ENCODE peak calls at places on chromosomes 7 and 10, in six cellular contexts. H is suprapubic skin, E is lower lobe of right lung, S is uterus, L is esophagus muscularis mucosa, K is heart right ventricle. I is an unnamed sample. For H3K36me3, the result is how much of the 10 kb centered on the place peaks cover.

GRCh38 chr7:70177166-70177565 is 578.9 kb downstream of the AUTS2 start:
- DNase-seq in H (no peak), E (no peak), S (no peak), L (no peak), K (no peak), I (no peak)

GRCh38 chr10:15370741-15371701 is at the start of gene FAM171A1:
- DNase-seq in H (no peak), E (peak), S (peak), L (no peak), K (peak), I (peak)

GRCh38 chr7:45920543-45921380 is at the start of gene IGFBP3:
- DNase-seq in H (no peak), E (peak), S (peak), L (peak), K (peak), I (peak)

GRCh38 chr7:149753370-149754233 is 19.8 kb downstream of the ZNF467 start:
- DNase-seq in H (no peak), E (peak), S (no peak), L (no peak), K (peak), I (no peak)

GRCh38 chr10:69879628-69880257 is 78.0 kb downstream of the COL13A1 start:
- DNase-seq in H (no peak), E (no peak), S (no peak), L (no peak), K (no peak), I (no peak)

GRCh38 chr10:43134126-43134905 is 3.9 kb upstream of the CSGALNACT2 start:
- DNase-seq in H (no peak), E (no peak), S (no peak), L (peak), K (no peak), I (no peak)

GRCh38 chr7:97842772-97843345 is 29.3 kb downstream of the ASNS start:
- DNase-seq in H (no peak), E (no peak), S (no peak), L (no peak), K (no peak), I (no peak)

GRCh38 chr10:7605565-7606295 is 61.0 kb downstream of the ITIH5 start:
- DNase-seq in H (no peak), E (no peak), S (no peak), L (no peak), K (no peak), I (peak)

GRCh38 chr7:137423321-137423720 is 79.8 kb upstream of the PTN start:
- DNase-seq in H (no peak), E (no peak), S (no peak), L (no peak), K (no peak), I (no peak)

GRCh38 chr7:51376420-51377092 is 59.9 kb upstream of the COBL start:
- DNase-seq in H (no peak), E (no peak), S (no peak), L (no peak), K (no peak), I (no peak)

GRCh38 chr10:13955426-13955825 is 368.7 kb downstream of the PRPF18 start:
- DNase-seq in H (no peak), E (no peak), S (no peak), L (no peak), K (no peak), I (no peak)

GRCh38 chr7:151088856-151089699 is 2.8 kb downstream of the AGAP3 start:
- DNase-seq in H (peak), E (peak), S (peak), L (no peak), K (peak), I (peak)

GRCh38 chr7:135194494-135195095 is 16.7 kb downstream of the WDR91 start:
- DNase-seq in H (no peak), E (no peak), S (no peak), L (no peak), K (no peak), I (peak)

GRCh38 chr7:135189961-135190360 is 19.5 kb upstream of the CYREN start:
- DNase-seq in H (no peak), E (no peak), S (no peak), L (no peak), K (no peak), I (no peak)

GRCh38 chr7:135193615-135194081 is 17.7 kb downstream of the WDR91 start:
- DNase-seq in H (no peak), E (no peak), S (no peak), L (no peak), K (no peak), I (peak)

GRCh38 chr7:135190703-135191102 is 20.2 kb upstream of the CYREN start:
- DNase-seq in H (no peak), E (no peak), S (no peak), L (no peak), K (no peak), I (no peak)

DNA sequence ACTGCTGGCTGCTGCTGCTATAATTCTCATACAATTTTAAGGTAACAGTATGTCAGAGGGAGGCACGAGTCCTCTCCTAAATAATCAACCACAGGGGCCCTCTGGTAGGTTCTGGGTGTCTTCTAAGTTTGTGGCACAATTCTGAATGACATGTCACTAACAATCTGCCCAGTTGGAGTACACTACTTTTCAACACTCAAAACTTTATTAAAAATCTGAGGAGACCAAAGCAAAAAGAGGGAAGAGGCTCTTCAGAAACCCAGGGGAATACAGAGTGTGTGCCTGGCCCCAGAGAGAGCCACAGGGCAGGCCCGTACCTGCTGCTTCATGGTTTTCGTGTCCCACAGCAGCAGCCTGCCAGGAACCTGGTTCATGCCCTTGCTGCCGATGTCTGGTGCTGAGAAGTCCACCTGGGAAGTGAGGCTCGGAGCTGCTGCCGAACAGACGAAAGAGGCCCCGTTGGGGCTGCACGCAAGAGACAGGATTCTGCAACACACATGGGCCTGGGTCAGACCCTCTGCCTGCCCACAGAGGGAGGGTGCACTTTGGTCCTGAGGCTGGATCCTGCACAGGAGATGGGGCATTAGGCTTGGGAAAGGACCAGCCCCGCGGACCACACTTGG is 18.3 kb downstream of the WDR91 start:
- DNase-seq in H (no peak), E (no peak), S (no peak), L (no peak), K (no peak), I (no peak)
- H3K36me3 ChIP-seq in H (half or more), E (half or more), S (under half), L (half or more), K (under half), I (half or more)

GRCh38 chr7:94440460-94441039 is 45.9 kb downstream of the COL1A2 start:
- DNase-seq in H (no peak), E (no peak), S (no peak), L (no peak), K (no peak), I (no peak)
- H3K27ac ChIP-seq in H (no peak), E (no peak), S (no peak), L (no peak), K (no peak), I (peak)

DNA sequence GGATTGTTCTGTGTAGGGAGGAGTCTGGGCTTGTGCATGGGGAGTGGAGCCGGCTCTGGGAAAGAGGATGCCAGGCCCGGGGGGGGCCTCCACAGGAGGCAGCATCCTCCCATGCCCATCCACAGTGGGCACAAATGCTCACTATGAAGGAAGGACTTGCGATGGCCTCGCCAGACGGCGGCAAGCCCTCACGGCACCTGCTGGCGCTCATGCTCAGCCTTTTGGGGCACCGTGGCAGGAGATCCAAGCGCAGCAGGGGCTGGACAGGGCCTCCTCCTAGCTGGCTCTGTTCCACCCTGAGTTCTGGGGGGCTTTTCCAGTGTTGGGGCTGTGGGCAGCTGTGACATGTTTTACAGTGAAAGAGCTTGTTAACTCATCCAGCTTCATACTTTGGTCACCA is 15.2 kb downstream of the MDH2 start:
- DNase-seq in H (no peak), E (no peak), S (no peak), L (no peak), K (no peak), I (no peak)
- H3K36me3 ChIP-seq in H (half or more), E (half or more), S (under half), L (half or more), K (half or more), I (half or more)

DNA sequence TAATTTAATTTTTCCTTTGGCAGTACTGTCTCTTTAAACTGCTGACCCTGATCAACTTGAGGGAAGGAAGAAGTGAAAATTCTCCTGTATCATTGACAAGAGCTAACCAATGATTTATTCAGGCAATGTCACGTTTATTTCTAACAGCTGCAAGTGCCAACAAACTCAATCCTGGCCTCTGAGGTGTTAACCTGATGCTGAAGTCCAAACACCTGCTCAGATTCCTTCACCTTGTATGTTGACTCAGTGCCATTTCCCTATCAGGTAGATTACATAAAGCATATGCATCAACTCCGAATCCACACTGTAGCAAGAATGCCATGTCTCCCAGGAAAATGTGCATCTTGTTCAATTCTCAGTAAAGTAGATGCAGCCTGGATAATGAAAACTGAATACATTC is 820.0 kb downstream of the XPNPEP1 start:
- DNase-seq in H (no peak), E (no peak), S (no peak), L (no peak), K (no peak), I (no peak)
- H3K27ac ChIP-seq in H (no peak), E (no peak), S (no peak), L (no peak), K (no peak), I (no peak)

DNA sequence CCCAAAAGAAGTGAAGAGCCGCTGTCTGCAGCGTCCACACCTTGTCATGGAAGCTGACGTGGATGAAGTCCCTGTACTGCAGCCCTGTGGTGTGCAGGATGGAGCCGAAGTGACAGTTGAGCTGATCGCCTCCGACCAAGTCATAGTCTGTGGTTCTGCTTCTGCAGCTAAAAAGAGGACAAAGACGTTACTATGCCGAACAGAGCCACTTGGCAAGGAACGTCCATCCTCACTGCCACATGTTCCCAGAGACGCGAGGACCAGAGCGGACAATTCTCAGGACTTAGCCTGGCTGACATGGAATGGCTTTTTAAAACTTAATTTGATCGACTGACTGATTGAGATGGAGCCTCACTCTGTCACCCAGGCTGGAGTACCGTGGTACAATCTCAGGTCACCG is 21.8 kb downstream of the DAGLB start:
- DNase-seq in H (no peak), E (no peak), S (no peak), L (no peak), K (no peak), I (no peak)
- H3K36me3 ChIP-seq in H (half or more), E (half or more), S (under half), L (half or more), K (under half), I (half or more)